ENCODE peak calls at places on chromosomes 5 and 9, in seven cellular contexts. S is iPS-NIHi11, H is fibroblast of mammary gland, A is hippocampal formation, L is hepatocyte, N is NCI-H2081, V is iris pigment epithelial cell. K is an unnamed sample.

GRCh38 chr9:137458194-137459146 is 664 bp downstream of the NSMF start:
- DNase-seq in S (no peak), H (no peak), A (peak), L (peak), N (peak), V (no peak), K (no peak)

GRCh38 chr9:77600810-77601209 is 47.3 kb downstream of the GNA14 start:
- DNase-seq in S (no peak), H (no peak), A (no peak), L (no peak), N (no peak), V (no peak), K (no peak)

GRCh38 chr9:6978591-6978990 is 220.8 kb downstream of the KDM4C start:
- DNase-seq in S (no peak), H (no peak), A (no peak), L (no peak), N (no peak), V (peak), K (no peak)

GRCh38 chr5:135497971-135498661 is 37.6 kb downstream of the NEUROG1 start:
- DNase-seq in S (no peak), H (no peak), A (peak), L (no peak), N (no peak), V (no peak), K (peak)

GRCh38 chr9:32867601-32868204 is 84.4 kb downstream of the TMEM215 start:
- DNase-seq in S (no peak), H (no peak), A (no peak), L (no peak), N (no peak), V (no peak), K (no peak)

GRCh38 chr9:75909776-75910175 is 19.3 kb downstream of the PCSK5 start:
- DNase-seq in S (no peak), H (peak), A (no peak), L (no peak), N (no peak), V (peak), K (no peak)

GRCh38 chr5:89932771-89933181 is 476.8 kb downstream of the CETN3 start:
- DNase-seq in S (peak), H (no peak), A (no peak), L (no peak), N (no peak), V (no peak), K (no peak)

GRCh38 chr5:67089200-67089725 is 107.3 kb downstream of the CD180 start:
- DNase-seq in S (no peak), H (peak), A (no peak), L (no peak), N (no peak), V (peak), K (no peak)

GRCh38 chr9:32550046-32550608 is 2.0 kb upstream of the SMIM27 start:
- DNase-seq in S (no peak), H (peak), A (peak), L (peak), N (peak), V (peak), K (no peak)

GRCh38 chr5:119862654-119863053 is 233.3 kb downstream of the FAM170A start:
- DNase-seq in S (no peak), H (no peak), A (no peak), L (no peak), N (no peak), V (no peak), K (no peak)

GRCh38 chr9:37329576-37329975 is 92.9 kb upstream of the GRHPR start:
- DNase-seq in S (no peak), H (peak), A (no peak), L (no peak), N (peak), V (peak), K (no peak)

K was measured in type B pancreatic cell.